ENCODE peak calls at places on chromosomes 2 and 18, in six cellular contexts. V, Y, Q, J, F and B are unnamed samples.

GRCh38 chr2:23761638-23762037 is 165.3 kb downstream of the ATAD2B start:
- DNase-seq in V (no peak), Y (no peak), Q (peak), J (no peak), F (no peak), B (no peak)

GRCh38 chr2:68715353-68716041 is 19.1 kb upstream of the ARHGAP25 start:
- DNase-seq in V (no peak), Y (peak), Q (peak), J (peak), F (peak), B (no peak)

GRCh38 chr2:235390108-235390815 is 103.6 kb upstream of the AGAP1 start:
- DNase-seq in V (no peak), Y (peak), Q (peak), J (no peak), F (no peak), B (no peak)

GRCh38 chr2:57160976-57161375 is 885.6 kb upstream of the VRK2 start:
- DNase-seq in V (no peak), Y (no peak), Q (no peak), J (no peak), F (no peak), B (no peak)

GRCh38 chr2:48668992-48669391 is 51.3 kb downstream of the GTF2A1L start:
- DNase-seq in V (no peak), Y (no peak), Q (no peak), J (no peak), F (no peak), B (no peak)

GRCh38 chr2:237968048-237968862 is 1.4 kb downstream of the UBE2F start:
- DNase-seq in V (peak), Y (peak), Q (peak), J (no peak), F (no peak), B (no peak)

GRCh38 chr2:154013514-154013913 is 141.8 kb downstream of the GALNT13 start:
- DNase-seq in V (no peak), Y (no peak), Q (no peak), J (no peak), F (no peak), B (no peak)

GRCh38 chr2:181203916-181204315 is 223.5 kb downstream of the UBE2E3 start:
- DNase-seq in V (no peak), Y (no peak), Q (no peak), J (no peak), F (no peak), B (no peak)

GRCh38 chr18:57976230-57976773 is 67.7 kb upstream of the NEDD4L start:
- DNase-seq in V (no peak), Y (no peak), Q (no peak), J (no peak), F (no peak), B (no peak)

GRCh38 chr18:71045331-71046065 is 756.7 kb downstream of the SOCS6 start:
- DNase-seq in V (no peak), Y (no peak), Q (no peak), J (no peak), F (no peak), B (no peak)

GRCh38 chr2:83071914-83072313 is 1387.2 kb downstream of the SUCLG1 start:
- DNase-seq in V (no peak), Y (no peak), Q (no peak), J (no peak), F (no peak), B (no peak)

GRCh38 chr2:72207334-72207733 is 59.7 kb upstream of the CYP26B1 start:
- DNase-seq in V (no peak), Y (no peak), Q (no peak), J (no peak), F (no peak), B (no peak)

GRCh38 chr18:34562252-34562870 is 147.7 kb upstream of the DTNA start:
- DNase-seq in V (no peak), Y (no peak), Q (peak), J (no peak), F (no peak), B (no peak)

GRCh38 chr2:217854684-217855083 is 148.1 kb downstream of the TNS1 start:
- DNase-seq in V (no peak), Y (no peak), Q (no peak), J (no peak), F (no peak), B (no peak)

GRCh38 chr2:6831229-6831628 is 34.5 kb downstream of the CMPK2 start:
- DNase-seq in V (no peak), Y (no peak), Q (no peak), J (no peak), F (no peak), B (no peak)

GRCh38 chr2:43745457-43745856 is 28.4 kb upstream of the DYNC2LI1 start:
- DNase-seq in V (no peak), Y (no peak), Q (no peak), J (no peak), F (no peak), B (no peak)

GRCh38 chr18:60893331-60894114 is 439.7 kb upstream of the CDH20 start:
- DNase-seq in V (no peak), Y (no peak), Q (no peak), J (no peak), F (no peak), B (no peak)

GRCh38 chr2:12918138-12918840 is 201.6 kb downstream of the TRIB2 start:
- DNase-seq in V (no peak), Y (no peak), Q (no peak), J (no peak), F (no peak), B (no peak)

GRCh38 chr2:165766326-165766927 is 27.6 kb downstream of the GALNT3 start:
- DNase-seq in V (no peak), Y (no peak), Q (no peak), J (no peak), F (no peak), B (no peak)

GRCh38 chr18:79531926-79532689 is 136.4 kb downstream of the NFATC1 start:
- DNase-seq in V (no peak), Y (no peak), Q (no peak), J (peak), F (no peak), B (no peak)

GRCh38 chr2:178479758-178480226 is 465 bp upstream of the PLEKHA3 start:
- DNase-seq in V (no peak), Y (no peak), Q (no peak), J (no peak), F (no peak), B (no peak)